ENCODE peak calls at places on chromosomes 6 and 20, in eight cellular contexts. One of them, this sample, is unnamed.

GRCh38 chr6:17945111-17945510 is 42.3 kb downstream of the KIF13A start:
- DNase-seq in Panc1: no peak
- DNase-seq in Caco-2: no peak
- DNase-seq in WERI-Rb-1: no peak
- DNase-seq in lung: no peak
- DNase-seq in hepatocyte: no peak
- DNase-seq in AG04450: no peak
- DNase-seq in HL-60: no peak
- DNase-seq in this sample: no peak

GRCh38 chr6:164396071-164397047 is 913.0 kb downstream of the C6orf118 start:
- DNase-seq in WERI-Rb-1: no peak
- DNase-seq in lung: no peak
- DNase-seq in Caco-2: no peak
- DNase-seq in hepatocyte: no peak
- DNase-seq in AG04450: no peak
- DNase-seq in HL-60: no peak
- DNase-seq in Panc1: no peak
- DNase-seq in this sample: no peak

GRCh38 chr6:1335367-1336037 is 23.6 kb downstream of the FOXQ1 start:
- DNase-seq in lung: peak
- DNase-seq in WERI-Rb-1: no peak
- DNase-seq in Caco-2: peak
- DNase-seq in HL-60: peak
- DNase-seq in hepatocyte: peak
- DNase-seq in Panc1: no peak
- DNase-seq in AG04450: no peak
- DNase-seq in this sample: peak

GRCh38 chr6:149147191-149147590 is 170.3 kb upstream of the TAB2 start:
- DNase-seq in WERI-Rb-1: no peak
- DNase-seq in AG04450: no peak
- DNase-seq in Caco-2: no peak
- DNase-seq in lung: no peak
- DNase-seq in hepatocyte: no peak
- DNase-seq in Panc1: no peak
- DNase-seq in HL-60: no peak
- DNase-seq in this sample: no peak

GRCh38 chr6:148273962-148274752 is 68.5 kb upstream of the SASH1 start:
- DNase-seq in HL-60: no peak
- DNase-seq in AG04450: no peak
- DNase-seq in lung: no peak
- DNase-seq in Caco-2: no peak
- DNase-seq in hepatocyte: no peak
- DNase-seq in Panc1: no peak
- DNase-seq in WERI-Rb-1: no peak
- DNase-seq in this sample: no peak

GRCh38 chr6:137259349-137259748 is 40.2 kb upstream of the IFNGR1 start:
- DNase-seq in Panc1: no peak
- DNase-seq in AG04450: no peak
- DNase-seq in HL-60: no peak
- DNase-seq in hepatocyte: no peak
- DNase-seq in WERI-Rb-1: no peak
- DNase-seq in lung: no peak
- DNase-seq in Caco-2: no peak
- DNase-seq in this sample: peak

GRCh38 chr6:4607026-4607704 is 169.0 kb upstream of the CDYL start:
- DNase-seq in Caco-2: no peak
- DNase-seq in AG04450: peak
- DNase-seq in lung: no peak
- DNase-seq in WERI-Rb-1: no peak
- DNase-seq in Panc1: no peak
- DNase-seq in HL-60: no peak
- DNase-seq in hepatocyte: no peak
- DNase-seq in this sample: peak

GRCh38 chr20:46552460-46553420 is 2.3 kb upstream of the OCSTAMP start:
- DNase-seq in Caco-2: no peak
- DNase-seq in HL-60: peak
- DNase-seq in lung: no peak
- DNase-seq in AG04450: no peak
- DNase-seq in Panc1: no peak
- DNase-seq in hepatocyte: no peak
- DNase-seq in WERI-Rb-1: no peak
- DNase-seq in this sample: no peak

GRCh38 chr6:21341910-21342309 is 251.6 kb upstream of the SOX4 start:
- DNase-seq in hepatocyte: no peak
- DNase-seq in HL-60: no peak
- DNase-seq in AG04450: no peak
- DNase-seq in WERI-Rb-1: no peak
- DNase-seq in Caco-2: no peak
- DNase-seq in lung: peak
- DNase-seq in Panc1: no peak
- DNase-seq in this sample: no peak

GRCh38 chr6:148464319-148465010 is 121.8 kb downstream of the SASH1 start:
- DNase-seq in Caco-2: peak
- DNase-seq in hepatocyte: peak
- DNase-seq in AG04450: no peak
- DNase-seq in lung: peak
- DNase-seq in Panc1: peak
- DNase-seq in WERI-Rb-1: peak
- DNase-seq in HL-60: peak
- DNase-seq in this sample: no peak

GRCh38 chr20:881051-881820 is 34.9 kb downstream of the ANGPT4 start:
- DNase-seq in AG04450: no peak
- DNase-seq in lung: no peak
- DNase-seq in Caco-2: no peak
- DNase-seq in HL-60: peak
- DNase-seq in WERI-Rb-1: no peak
- DNase-seq in hepatocyte: no peak
- DNase-seq in Panc1: peak
- DNase-seq in this sample: no peak

GRCh38 chr6:11650297-11650696 is 112.7 kb downstream of the TMEM170B start:
- DNase-seq in hepatocyte: no peak
- DNase-seq in lung: no peak
- DNase-seq in Caco-2: no peak
- DNase-seq in WERI-Rb-1: no peak
- DNase-seq in Panc1: no peak
- DNase-seq in HL-60: no peak
- DNase-seq in AG04450: peak
- DNase-seq in this sample: no peak

GRCh38 chr20:17644451-17644850 is 37.6 kb downstream of the RRBP1 start:
- DNase-seq in Caco-2: no peak
- DNase-seq in Panc1: no peak
- DNase-seq in AG04450: no peak
- DNase-seq in WERI-Rb-1: no peak
- DNase-seq in lung: no peak
- DNase-seq in HL-60: no peak
- DNase-seq in hepatocyte: no peak
- DNase-seq in this sample: no peak

GRCh38 chr6:107305391-107305790 is 154.0 kb downstream of the PDSS2 start:
- DNase-seq in Panc1: no peak
- DNase-seq in WERI-Rb-1: no peak
- DNase-seq in hepatocyte: no peak
- DNase-seq in HL-60: no peak
- DNase-seq in lung: no peak
- DNase-seq in Caco-2: no peak
- DNase-seq in AG04450: no peak
- DNase-seq in this sample: no peak

GRCh38 chr6:30611150-30611855 is 5.7 kb downstream of the PPP1R10 start:
- DNase-seq in AG04450: no peak
- DNase-seq in Caco-2: no peak
- DNase-seq in hepatocyte: no peak
- DNase-seq in WERI-Rb-1: no peak
- DNase-seq in HL-60: no peak
- DNase-seq in Panc1: no peak
- DNase-seq in lung: no peak
- DNase-seq in this sample: no peak

GRCh38 chr6:30612687-30613248 is 4.3 kb downstream of the PPP1R10 start:
- DNase-seq in hepatocyte: no peak
- DNase-seq in lung: no peak
- DNase-seq in Caco-2: no peak
- DNase-seq in HL-60: no peak
- DNase-seq in AG04450: no peak
- DNase-seq in Panc1: no peak
- DNase-seq in WERI-Rb-1: no peak
- DNase-seq in this sample: no peak

GRCh38 chr6:30611856-30612194 is 5.2 kb downstream of the PPP1R10 start:
- DNase-seq in Caco-2: no peak
- DNase-seq in AG04450: no peak
- DNase-seq in lung: no peak
- DNase-seq in Panc1: no peak
- DNase-seq in hepatocyte: no peak
- DNase-seq in HL-60: no peak
- DNase-seq in WERI-Rb-1: no peak
- DNase-seq in this sample: no peak

GRCh38 chr6:30613251-30614043 is 3.6 kb downstream of the PPP1R10 start:
- DNase-seq in WERI-Rb-1: no peak
- DNase-seq in AG04450: no peak
- DNase-seq in Caco-2: no peak
- DNase-seq in lung: no peak
- DNase-seq in hepatocyte: no peak
- DNase-seq in HL-60: no peak
- DNase-seq in Panc1: no peak
- DNase-seq in this sample: no peak

DNA sequence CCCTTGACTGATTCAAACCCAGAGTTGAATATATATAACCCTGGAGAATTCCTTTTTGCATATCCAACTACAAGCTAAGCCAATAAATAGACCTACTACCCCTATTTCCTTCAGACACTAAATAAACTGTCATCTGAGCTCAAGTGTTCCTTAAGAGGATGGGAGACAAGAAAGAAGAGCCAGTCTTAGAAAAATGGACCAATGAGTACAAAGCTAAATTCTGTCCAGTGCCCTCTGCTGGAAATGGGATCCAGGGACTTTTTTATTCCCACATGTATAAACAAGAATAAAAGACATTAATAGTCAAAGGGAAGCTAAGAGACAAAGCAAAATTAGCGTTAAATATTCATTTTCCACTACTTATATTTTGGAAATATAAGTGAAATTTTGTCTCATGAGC is 4.8 kb downstream of the PPP1R10 start:
- DNase-seq in hepatocyte: no peak
- DNase-seq in Caco-2: no peak
- DNase-seq in WERI-Rb-1: no peak
- DNase-seq in AG04450: no peak
- DNase-seq in lung: no peak
- DNase-seq in HL-60: no peak
- DNase-seq in Panc1: no peak
- DNase-seq in this sample: no peak
- TF ChIP-seq CTCF in hepatocyte: peak
- TF ChIP-seq CTCF in Caco-2: peak
- TF ChIP-seq CTCF in WERI-Rb-1: peak
- TF ChIP-seq CTCF in AG04450: peak
- TF ChIP-seq CTCF in lung: no peak
- TF ChIP-seq CTCF in HL-60: no peak
- TF ChIP-seq CTCF in Panc1: peak
- TF ChIP-seq CTCF in this sample: peak

DNA sequence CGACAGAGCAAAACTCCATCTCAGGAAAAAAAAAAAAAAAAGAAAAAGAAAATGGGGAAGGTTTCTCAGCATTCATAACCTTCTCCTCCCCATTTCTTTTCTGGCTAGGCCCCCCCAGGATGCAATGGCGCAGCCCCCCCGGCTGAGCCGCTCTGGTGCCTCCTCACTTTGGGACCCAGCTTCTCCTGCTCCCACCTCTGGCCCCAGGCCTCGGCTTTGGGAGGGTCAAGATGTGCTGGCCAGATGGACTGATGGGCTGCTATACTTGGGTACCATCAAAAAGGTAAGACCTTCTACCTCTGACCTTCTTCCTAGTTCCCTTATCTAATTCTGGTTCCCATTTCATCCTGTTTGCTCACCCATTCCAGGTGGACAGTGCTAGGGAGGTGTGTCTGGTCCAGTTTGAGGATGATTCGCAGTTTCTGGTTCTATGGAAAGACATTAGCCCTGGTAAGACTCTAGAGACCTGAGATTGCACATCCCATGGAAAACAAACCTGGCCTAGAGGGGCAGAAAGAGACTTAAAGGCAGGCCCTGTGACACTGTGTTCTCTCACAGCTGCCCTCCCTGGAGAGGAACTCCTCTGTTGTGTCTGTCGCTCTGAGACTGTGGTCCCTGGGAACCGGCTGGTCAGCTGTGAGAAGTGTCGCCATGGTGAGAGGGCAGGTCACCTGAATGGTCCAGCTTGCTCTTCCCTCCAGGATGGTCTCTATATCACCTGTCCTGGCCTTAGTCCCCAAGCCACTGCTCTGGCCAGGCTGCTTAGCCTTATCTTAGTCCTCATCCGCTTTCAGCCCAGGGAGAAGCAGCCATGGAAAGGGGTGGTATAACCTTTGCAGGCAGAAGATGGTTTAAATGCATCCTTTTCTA is 1.6 kb downstream of the PHF1 start:
- DNase-seq in lung: no peak
- DNase-seq in WERI-Rb-1: no peak
- DNase-seq in Caco-2: no peak
- DNase-seq in HL-60: no peak
- DNase-seq in AG04450: no peak
- DNase-seq in Panc1: no peak
- DNase-seq in hepatocyte: no peak
- DNase-seq in this sample: no peak
- H3K4me3 ChIP-seq in lung: no peak
- H3K4me3 ChIP-seq in WERI-Rb-1: no peak
- H3K4me3 ChIP-seq in Caco-2: no peak
- H3K4me3 ChIP-seq in HL-60: no peak
- H3K4me3 ChIP-seq in AG04450: peak
- H3K4me3 ChIP-seq in Panc1: no peak
- H3K4me3 ChIP-seq in hepatocyte: no peak
- H3K4me3 ChIP-seq in this sample: no peak

DNA sequence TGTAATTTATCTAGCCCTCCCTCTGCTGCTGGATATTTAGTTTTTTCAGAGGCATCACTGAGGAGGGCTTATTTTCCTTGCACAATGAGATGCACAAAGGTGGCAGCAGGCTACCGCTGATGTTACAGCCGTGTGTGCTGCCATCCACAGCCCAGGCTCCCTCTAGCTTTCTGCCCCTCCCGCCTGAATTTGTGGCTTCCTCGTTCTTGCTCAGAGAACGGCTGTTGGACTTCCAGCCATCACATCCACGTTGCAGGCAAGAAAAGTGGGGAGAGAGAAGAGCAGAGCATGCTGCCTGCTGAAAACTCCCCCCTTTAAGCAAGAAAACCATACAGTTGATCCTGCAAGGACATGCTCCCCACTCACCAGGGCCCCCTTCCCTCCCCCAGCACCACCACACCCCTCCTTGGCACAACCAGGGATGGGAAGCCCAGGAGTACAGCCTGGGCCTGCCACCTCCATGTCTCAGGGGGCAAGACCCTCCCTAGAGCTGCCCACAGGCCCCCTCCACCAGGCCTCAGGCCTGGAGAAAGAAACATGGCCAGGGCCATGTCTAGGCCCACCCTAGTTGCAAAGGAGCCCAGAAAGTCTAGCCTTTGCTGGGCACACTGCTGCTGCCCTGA is 102.5 kb downstream of the MRPL14 start:
- DNase-seq in Panc1: no peak
- DNase-seq in WERI-Rb-1: peak
- DNase-seq in AG04450: no peak
- DNase-seq in HL-60: no peak
- DNase-seq in Caco-2: no peak
- DNase-seq in hepatocyte: no peak
- DNase-seq in lung: no peak
- DNase-seq in this sample: no peak
- TF ChIP-seq CTCF in Panc1: no peak
- TF ChIP-seq CTCF in WERI-Rb-1: no peak
- TF ChIP-seq CTCF in AG04450: no peak
- TF ChIP-seq CTCF in HL-60: no peak
- TF ChIP-seq CTCF in Caco-2: no peak
- TF ChIP-seq CTCF in hepatocyte: no peak
- TF ChIP-seq CTCF in lung: no peak
- TF ChIP-seq CTCF in this sample: no peak

GRCh38 chr6:56691201-56691595 is 48.5 kb upstream of the DST start:
- DNase-seq in Panc1: peak
- DNase-seq in hepatocyte: no peak
- DNase-seq in lung: no peak
- DNase-seq in Caco-2: no peak
- DNase-seq in HL-60: no peak
- DNase-seq in WERI-Rb-1: no peak
- DNase-seq in AG04450: no peak
- DNase-seq in this sample: no peak
- H3K4me3 ChIP-seq in Panc1: no peak
- H3K4me3 ChIP-seq in hepatocyte: peak
- H3K4me3 ChIP-seq in lung: no peak
- H3K4me3 ChIP-seq in Caco-2: peak
- H3K4me3 ChIP-seq in HL-60: no peak
- H3K4me3 ChIP-seq in WERI-Rb-1: peak
- H3K4me3 ChIP-seq in AG04450: peak
- H3K4me3 ChIP-seq in this sample: peak